ENCODE peak calls at places on chromosomes 2 and 18, in eight cellular contexts. B, N, O, X, J, S, A and Q are unnamed samples.
A peak's percentile ranks its signal among the peaks of the same experiment; 100 is the strongest.

GRCh38 chr2:1727796-1728474 is 16.4 kb downstream of the PXDN start:
- DNase-seq in A (no peak), X (no peak), S (peak; percentile 16), B (no peak), O (no peak), N (no peak), J (peak; percentile 46), Q (peak; percentile 53)

GRCh38 chr2:99524056-99524455 is 34.2 kb upstream of the REV1 start:
- DNase-seq in S (no peak), X (no peak), J (no peak), A (no peak), N (no peak), B (no peak), O (no peak), Q (no peak)

GRCh38 chr2:120516323-120517314 is 170.7 kb downstream of the INHBB start:
- DNase-seq in N (no peak), O (no peak), S (no peak), B (no peak), X (no peak), A (no peak), J (peak; percentile 17), Q (no peak)

GRCh38 chr2:203913947-203914346 is 22.6 kb upstream of the ICOS start:
- DNase-seq in B (no peak), N (no peak), X (no peak), S (no peak), A (peak; percentile 8), O (no peak), J (no peak), Q (no peak)

GRCh38 chr2:111135910-111136297 is 15.2 kb downstream of the BCL2L11 start:
- DNase-seq in X (no peak), S (peak; percentile 32), N (no peak), J (peak; percentile 59), A (no peak), B (peak; percentile 85), O (peak; percentile 32), Q (no peak)

GRCh38 chr2:182827182-182827879 is 39.1 kb downstream of the FRZB start:
- DNase-seq in J (no peak), A (no peak), N (no peak), B (no peak), X (no peak), O (no peak), S (no peak), Q (no peak)

GRCh38 chr2:64492821-64493220 is 31.3 kb upstream of the AFTPH start:
- DNase-seq in B (no peak), X (no peak), O (no peak), A (no peak), S (no peak), N (no peak), J (no peak), Q (no peak)

GRCh38 chr2:204033601-204034495 is 97.3 kb downstream of the ICOS start:
- DNase-seq in X (no peak), O (no peak), S (no peak), N (no peak), J (no peak), A (no peak), B (no peak), Q (no peak)

GRCh38 chr2:188965554-188965953 is 8.6 kb upstream of the COL3A1 start:
- DNase-seq in X (no peak), O (no peak), N (no peak), A (no peak), J (no peak), S (no peak), B (no peak), Q (no peak)

GRCh38 chr18:61662726-61663125 is 230.1 kb downstream of the RNF152 start:
- DNase-seq in S (no peak), O (no peak), X (no peak), B (no peak), N (no peak), A (no peak), J (no peak), Q (no peak)

GRCh38 chr18:23194150-23194968 is 59.1 kb downstream of the CABLES1 start:
- DNase-seq in O (no peak), B (peak; percentile 53), N (no peak), A (no peak), X (no peak), S (no peak), J (no peak), Q (no peak)

GRCh38 chr2:101223814-101224231 is 28.9 kb upstream of the CNOT11 start:
- DNase-seq in S (no peak), X (no peak), N (no peak), A (no peak), J (no peak), B (peak; percentile 22), O (no peak), Q (no peak)

GRCh38 chr2:143451622-143452021 is 322.4 kb downstream of the ARHGAP15 start:
- DNase-seq in A (peak; percentile 13), N (no peak), S (no peak), O (no peak), J (no peak), X (no peak), B (peak; percentile 83), Q (no peak)

GRCh38 chr2:240296104-240296406 is 139.4 kb upstream of the GPC1 start:
- DNase-seq in J (no peak), X (no peak), S (no peak), A (no peak), B (no peak), O (no peak), N (no peak), Q (no peak)

GRCh38 chr2:31270136-31270535 is 36.2 kb downstream of the EHD3 start:
- DNase-seq in X (no peak), N (no peak), S (no peak), A (no peak), O (no peak), B (peak; percentile 66), J (no peak), Q (no peak)

GRCh38 chr2:38113999-38114708 is 38.2 kb upstream of the CYP1B1 start:
- DNase-seq in A (no peak), N (no peak), S (no peak), J (no peak), O (no peak), B (peak; percentile 78), X (no peak), Q (no peak)

GRCh38 chr2:55154525-55155030 is 77.5 kb downstream of the CLHC1 start:
- DNase-seq in B (no peak), J (no peak), S (no peak), O (no peak), N (no peak), X (no peak), A (no peak), Q (peak; percentile 22)

GRCh38 chr2:55156326-55156725 is 75.8 kb downstream of the CLHC1 start:
- DNase-seq in O (no peak), B (peak; percentile 82), J (no peak), A (no peak), X (no peak), S (no peak), N (no peak), Q (peak; percentile 37)

GRCh38 chr2:55155206-55155605 is 76.9 kb downstream of the CLHC1 start:
- DNase-seq in O (no peak), J (no peak), B (peak; percentile 26), N (no peak), X (no peak), A (no peak), S (no peak), Q (peak; percentile 25)

GRCh38 chr2:55157474-55157884 is 74.6 kb downstream of the CLHC1 start:
- DNase-seq in O (no peak), N (no peak), S (no peak), B (peak; percentile 54), X (no peak), A (no peak), J (no peak), Q (no peak)

GRCh38 chr2:55155764-55156221 is 76.3 kb downstream of the CLHC1 start:
- DNase-seq in N (no peak), O (no peak), A (no peak), S (peak; percentile 79), X (no peak), J (no peak), B (peak; percentile 85), Q (peak; percentile 27)
- H3K4me1 ChIP-seq in N (peaks cover 6% of the 10 kb centered on the region), O (peaks cover 3% of the 10 kb centered on the region), A (peaks cover 35% of the 10 kb centered on the region), S (peaks cover 67% of the 10 kb centered on the region), X (peaks cover 42% of the 10 kb centered on the region), J (peaks cover 15% of the 10 kb centered on the region), B (peaks cover 49% of the 10 kb centered on the region), Q (peaks cover 14% of the 10 kb centered on the region)

GRCh38 chr18:31685097-31686082 is 1.0 kb upstream of the B4GALT6 start:
- DNase-seq in X (peak; percentile 91), O (peak; percentile 76), N (peak; percentile 44), B (peak; percentile 80), A (peak; percentile 79), S (peak; percentile 45), J (peak; percentile 85), Q (peak; percentile 64)
- TF ChIP-seq CTCF in X (peak; percentile 43), O (peak; percentile 23), N (peak; percentile 23), B (peak; percentile 9), A (peak; percentile 58), S (peak; percentile 29), J (peak; percentile 0), Q (peak; percentile 14)

GRCh38 chr2:74383254-74383653 is 3.1 kb upstream of the DCTN1 start:
- DNase-seq in N (no peak), B (peak; percentile 72), O (no peak), S (no peak), A (no peak), J (no peak), X (no peak), Q (no peak)
- H3K4me1 ChIP-seq in N (peaks cover 10% of the 10 kb centered on the region), B (peaks cover 14% of the 10 kb centered on the region), O (no peaks in the 10 kb centered on the region), S (no peaks in the 10 kb centered on the region), A (peaks cover 21% of the 10 kb centered on the region), J (peaks cover 3% of the 10 kb centered on the region), X (peaks cover 14% of the 10 kb centered on the region), Q (peaks cover 15% of the 10 kb centered on the region)

GRCh38 chr2:3491306-3491705 is 28.0 kb downstream of the ADI1 start:
- DNase-seq in X (no peak), O (no peak), J (no peak), B (no peak), S (no peak), A (no peak), N (no peak), Q (no peak)

GRCh38 chr2:3494984-3495666 is 24.2 kb downstream of the ADI1 start:
- DNase-seq in N (no peak), O (no peak), S (no peak), J (no peak), B (no peak), X (no peak), A (no peak), Q (no peak)

GRCh38 chr2:3491716-3492474 is 27.4 kb downstream of the ADI1 start:
- DNase-seq in O (no peak), N (no peak), A (no peak), J (no peak), B (no peak), X (no peak), S (no peak), Q (no peak)

GRCh38 chr2:3493610-3493997 is 25.7 kb downstream of the ADI1 start:
- DNase-seq in B (peak; percentile 57), X (no peak), O (peak; percentile 78), S (no peak), A (peak; percentile 20), J (no peak), N (no peak), Q (no peak)

DNA sequence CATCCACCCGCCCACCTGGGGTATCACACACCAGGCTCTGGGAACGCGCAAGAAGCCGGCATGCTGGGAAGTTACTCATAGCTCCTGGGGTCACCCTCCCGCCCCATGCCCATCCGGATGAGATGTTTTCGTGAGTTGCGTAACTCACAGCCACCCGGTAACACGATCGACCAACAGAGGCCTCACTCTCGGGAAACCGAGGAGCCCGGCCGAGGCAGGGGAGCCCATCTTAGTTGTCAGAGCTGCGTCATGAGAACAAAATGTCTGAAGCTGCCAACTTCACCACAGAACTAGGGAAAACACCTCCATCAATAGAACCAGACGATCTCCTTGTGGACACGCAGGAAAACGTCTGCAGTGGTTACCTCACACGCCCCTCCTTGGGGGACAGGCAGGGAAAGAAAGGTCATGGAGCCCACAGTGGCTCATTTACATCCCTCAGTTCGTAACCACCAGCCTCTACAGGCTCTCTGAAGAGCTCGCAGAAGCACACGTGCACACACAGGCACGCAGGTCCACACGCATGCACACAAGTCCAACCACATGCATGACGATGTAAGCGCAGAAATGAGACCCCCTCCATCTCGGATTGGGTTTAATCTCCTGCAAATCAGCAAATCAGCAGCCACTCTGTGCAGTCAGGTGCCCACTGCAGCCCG is 26.3 kb downstream of the ADI1 start:
- DNase-seq in X (no peak), O (peak; percentile 29), B (peak; percentile 86), A (no peak), S (no peak), J (no peak), N (no peak), Q (peak; percentile 98)
- TF ChIP-seq CTCF in X (no peak), O (no peak), B (no peak), A (no peak), S (no peak), J (no peak), N (no peak), Q (no peak)